ENCODE peak calls at places on chromosomes 12 and 14, in ten cellular contexts. U is body of pancreas, E is PC-9, I is HepG2, F is lower lobe of right lung, L is dorsolateral prefrontal cortex, K is brain microvascular endothelial cell, D is GM23338, S is Panc1, G is AG04450. X is an unnamed sample.

GRCh38 chr12:98401427-98401826 is 114.0 kb upstream of the TMPO start:
- DNase-seq in U (no peak), E (no peak), I (no peak), F (no peak), L (no peak), K (no peak), D (no peak), S (no peak), G (no peak), X (no peak)

GRCh38 chr12:109191621-109192250 is 75.3 kb downstream of the ACACB start:
- DNase-seq in U (no peak), E (peak; percentile 42), I (no peak), F (no peak), L (no peak), K (no peak), D (no peak), S (no peak), G (no peak), X (peak; percentile 39)

GRCh38 chr12:25438638-25439037 is 114.4 kb downstream of the LMNTD1 start:
- DNase-seq in U (no peak), E (no peak), I (no peak), F (no peak), L (no peak), K (peak; percentile 22), D (no peak), S (no peak), G (no peak), X (no peak)

GRCh38 chr12:27284751-27285150 is 40.7 kb downstream of the STK38L start:
- DNase-seq in U (no peak), E (no peak), I (no peak), F (no peak), L (no peak), K (peak; percentile 84), D (no peak), S (no peak), G (no peak), X (no peak)

GRCh38 chr12:89225808-89226368 is 126.4 kb downstream of the DUSP6 start:
- DNase-seq in U (peak; percentile 46), E (peak; percentile 98), I (no peak), F (no peak), L (no peak), K (peak; percentile 64), D (peak; percentile 83), S (no peak), G (peak; percentile 66), X (peak; percentile 76)

GRCh38 chr12:113054948-113055486 is 1.5 kb upstream of the DTX1 start:
- DNase-seq in U (no peak), E (no peak), I (no peak), F (no peak), L (no peak), K (no peak), D (no peak), S (no peak), G (no peak), X (no peak)

GRCh38 chr12:122275459-122275858 is 9.2 kb upstream of the VPS33A start:
- DNase-seq in U (no peak), E (no peak), I (no peak), F (no peak), L (no peak), K (no peak), D (no peak), S (no peak), G (no peak), X (no peak)

GRCh38 chr12:109795023-109795422 is 38.2 kb downstream of the TRPV4 start:
- DNase-seq in U (no peak), E (peak; percentile 55), I (no peak), F (no peak), L (no peak), K (peak; percentile 65), D (no peak), S (no peak), G (no peak), X (no peak)

GRCh38 chr12:1162083-1162760 is 171.2 kb downstream of the ERC1 start:
- DNase-seq in U (no peak), E (no peak), I (no peak), F (no peak), L (no peak), K (no peak), D (no peak), S (no peak), G (no peak), X (no peak)

GRCh38 chr12:7116916-7117315 is 7.9 kb upstream of the C1RL start:
- DNase-seq in U (no peak), E (no peak), I (no peak), F (no peak), L (no peak), K (no peak), D (no peak), S (no peak), G (no peak), X (no peak)

GRCh38 chr14:23186913-23187654 is 3.6 kb upstream of the SLC7A8 start:
- DNase-seq in U (peak; percentile 69), E (peak; percentile 41), I (peak; percentile 78), F (no peak), L (no peak), K (peak; percentile 65), D (peak; percentile 70), S (peak; percentile 30), G (peak; percentile 47), X (peak; percentile 65)

GRCh38 chr14:91155626-91156089 is 41.8 kb downstream of the DGLUCY start:
- DNase-seq in U (no peak), E (no peak), I (no peak), F (no peak), L (no peak), K (no peak), D (no peak), S (no peak), G (no peak), X (no peak)

GRCh38 chr14:52046376-52046917 is 22.4 kb downstream of the NID2 start:
- DNase-seq in U (no peak), E (no peak), I (no peak), F (no peak), L (no peak), K (no peak), D (no peak), S (no peak), G (no peak), X (no peak)

GRCh38 chr14:40004871-40005503 is 572.8 kb upstream of the FBXO33 start:
- DNase-seq in U (no peak), E (no peak), I (no peak), F (no peak), L (no peak), K (no peak), D (no peak), S (no peak), G (no peak), X (no peak)

GRCh38 chr12:81950871-81951270 is 191.7 kb upstream of the PPFIA2 start:
- DNase-seq in U (no peak), E (no peak), I (no peak), F (no peak), L (no peak), K (no peak), D (no peak), S (no peak), G (no peak), X (no peak)

GRCh38 chr14:20441466-20441865 is 5.5 kb upstream of the KLHL33 start:
- DNase-seq in U (no peak), E (no peak), I (no peak), F (no peak), L (no peak), K (no peak), D (no peak), S (no peak), G (no peak), X (no peak)

DNA sequence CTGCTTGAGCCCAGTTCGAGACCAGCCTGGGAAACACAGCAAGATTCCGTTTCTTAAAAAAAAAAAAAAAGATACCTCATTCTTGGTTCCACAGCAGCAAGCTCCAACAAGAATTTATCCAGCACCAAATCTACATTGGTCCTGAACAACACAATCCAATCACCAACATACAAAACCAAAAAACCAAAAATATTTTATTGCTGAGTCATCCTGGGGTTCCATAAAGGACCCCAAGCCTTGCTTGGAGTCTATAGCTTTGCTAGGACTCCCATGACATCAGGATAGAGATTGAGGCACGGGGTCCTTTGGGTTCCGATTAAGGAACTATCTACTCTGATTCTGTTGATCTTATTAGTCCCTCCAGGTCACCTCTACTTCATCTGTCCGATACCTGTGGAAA is 7.7 kb downstream of the OSGEP start:
- DNase-seq in U (no peak), E (no peak), I (no peak), F (no peak), L (no peak), K (no peak), D (no peak), S (no peak), G (no peak), X (no peak)
- H3K4me3 ChIP-seq in U (no peak overlapping the region), E (no peak overlapping the region), I (no peak overlapping the region), F (no peak overlapping the region), L (no peak overlapping the region), K (no peak overlapping the region), D (no peak overlapping the region), S (no peak overlapping the region), G (no peak overlapping the region), X (no peak overlapping the region)

GRCh38 chr12:64757778-64758177 is 1.4 kb downstream of the GNS start:
- DNase-seq in U (no peak), E (no peak), I (no peak), F (no peak), L (no peak), K (no peak), D (no peak), S (no peak), G (no peak), X (no peak)
- H3K4me3 ChIP-seq in U (no peak overlapping the region), E (peak overlapping the region; percentile 10), I (peak overlapping the region; percentile 0), F (peak overlapping the region; percentile 98), L (peak overlapping the region; percentile 86), K (no peak overlapping the region), D (no peak overlapping the region), S (peak overlapping the region; percentile 99), G (no peak overlapping the region), X (peak overlapping the region; percentile 99)

DNA sequence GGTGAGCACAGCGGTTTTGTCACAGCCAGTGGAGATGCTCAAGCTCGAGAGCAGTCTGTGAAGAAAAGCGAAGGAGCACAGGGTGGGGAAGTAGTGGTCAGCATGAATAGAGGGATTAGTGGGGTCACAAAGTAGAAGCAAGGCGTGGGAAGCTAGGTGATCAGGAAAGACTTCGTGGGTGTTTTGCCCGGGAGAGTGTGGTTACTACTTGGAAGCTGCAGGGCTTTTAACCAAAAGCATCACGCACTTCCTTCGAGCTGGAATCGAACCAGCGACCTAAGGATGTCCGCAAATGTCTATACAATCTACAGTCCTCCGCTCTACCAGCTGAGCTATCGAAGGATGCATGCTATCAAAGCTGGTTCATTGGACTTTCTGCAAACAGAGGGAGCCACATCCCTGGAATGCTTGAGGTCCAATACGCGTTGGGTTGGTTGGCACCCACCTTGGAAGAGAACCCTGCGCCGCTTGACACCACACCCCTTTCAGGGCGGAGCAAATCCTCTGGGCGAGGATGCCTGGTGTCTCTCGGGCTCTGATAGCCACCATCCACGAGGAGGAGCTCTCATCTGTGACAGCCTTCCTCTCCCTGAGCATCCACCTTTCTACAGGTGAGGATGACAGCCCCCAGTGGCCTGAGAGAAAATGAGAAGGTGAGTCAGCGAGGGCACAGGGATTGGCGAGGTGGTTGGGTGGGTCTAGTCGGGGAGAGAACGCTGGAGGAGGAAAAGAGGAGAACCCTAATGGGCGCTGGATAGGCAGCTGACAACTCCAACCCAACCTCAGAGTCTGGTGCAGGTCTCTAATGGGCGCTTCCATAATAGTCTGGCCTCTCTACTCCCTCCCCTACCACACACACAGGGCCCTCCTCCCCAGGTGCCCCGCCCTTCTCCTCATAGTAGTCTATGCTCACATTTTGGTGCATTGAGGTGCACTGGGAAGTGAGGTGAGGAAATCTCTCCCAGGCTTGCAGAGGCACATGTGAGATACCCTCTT is 16.0 kb upstream of the OR6S1 start:
- DNase-seq in U (no peak), E (peak; percentile 58), I (peak; percentile 56), F (no peak), L (no peak), K (peak; percentile 49), D (peak; percentile 96), S (peak; percentile 80), G (no peak), X (peak; percentile 96)
- H3K4me3 ChIP-seq in U (no peak overlapping the region), E (no peak overlapping the region), I (no peak overlapping the region), F (no peak overlapping the region), L (no peak overlapping the region), K (no peak overlapping the region), D (peak overlapping the region; percentile 46), S (no peak overlapping the region), G (no peak overlapping the region), X (no peak overlapping the region)

GRCh38 chr14:24309538-24310386 is at the start of gene LTB4R2:
- DNase-seq in U (no peak), E (no peak), I (no peak), F (peak; percentile 40), L (no peak), K (no peak), D (no peak), S (no peak), G (no peak), X (no peak)
- H3K4me3 ChIP-seq in U (no peak within 1 kb of the TSS), E (no peak within 1 kb of the TSS), I (no peak within 1 kb of the TSS), F (peak within 1 kb of the TSS; percentile 73), L (peak within 1 kb of the TSS; percentile 50), K (peak within 1 kb of the TSS; percentile 45), D (peak within 1 kb of the TSS; percentile 51), S (no peak within 1 kb of the TSS), G (peak within 1 kb of the TSS; percentile 20), X (no peak within 1 kb of the TSS)